ENCODE peak calls at places on chromosomes 2 and 18, in four cellular contexts. One of them, this sample, is unnamed.

GRCh38 chr2:119248311-119248710 is 24.7 kb downstream of the STEAP3 start:
- DNase-seq in neuronal stem cell: no peak
- DNase-seq in IMR-90: peak; percentile 88
- DNase-seq in body of pancreas: no peak
- DNase-seq in this sample: no peak

GRCh38 chr2:214192711-214193110 is 218.1 kb upstream of the VWC2L start:
- DNase-seq in neuronal stem cell: no peak
- DNase-seq in IMR-90: peak; percentile 4
- DNase-seq in body of pancreas: no peak
- DNase-seq in this sample: no peak

GRCh38 chr18:13272411-13272810 is 53.9 kb downstream of the LDLRAD4 start:
- DNase-seq in neuronal stem cell: no peak
- DNase-seq in IMR-90: no peak
- DNase-seq in body of pancreas: no peak
- DNase-seq in this sample: no peak

GRCh38 chr2:149715005-149715592 is 127.5 kb upstream of the MMADHC start:
- DNase-seq in neuronal stem cell: peak; percentile 6
- DNase-seq in IMR-90: peak; percentile 55
- DNase-seq in body of pancreas: peak; percentile 19
- DNase-seq in this sample: no peak

GRCh38 chr2:228917195-228917594 is 353.9 kb downstream of the PID1 start:
- DNase-seq in neuronal stem cell: no peak
- DNase-seq in IMR-90: peak; percentile 41
- DNase-seq in body of pancreas: no peak
- DNase-seq in this sample: no peak

GRCh38 chr2:76180676-76181075 is 470.0 kb upstream of the GCFC2 start:
- DNase-seq in neuronal stem cell: no peak
- DNase-seq in IMR-90: no peak
- DNase-seq in body of pancreas: no peak
- DNase-seq in this sample: no peak

GRCh38 chr2:43078781-43079755 is 147.3 kb downstream of the ZFP36L2 start:
- DNase-seq in neuronal stem cell: no peak
- DNase-seq in IMR-90: peak; percentile 41
- DNase-seq in body of pancreas: no peak
- DNase-seq in this sample: no peak

GRCh38 chr2:101328474-101329007 is 20.0 kb upstream of the RNF149 start:
- DNase-seq in neuronal stem cell: no peak
- DNase-seq in IMR-90: peak; percentile 87
- DNase-seq in body of pancreas: no peak
- DNase-seq in this sample: no peak

GRCh38 chr2:106284255-106284654 is 90.2 kb upstream of the UXS1 start:
- DNase-seq in neuronal stem cell: no peak
- DNase-seq in IMR-90: no peak
- DNase-seq in body of pancreas: no peak
- DNase-seq in this sample: no peak

GRCh38 chr2:199739413-199740110 is 111.4 kb downstream of the FTCDNL1 start:
- DNase-seq in neuronal stem cell: peak; percentile 68
- DNase-seq in IMR-90: peak; percentile 52
- DNase-seq in body of pancreas: peak; percentile 76
- DNase-seq in this sample: peak; percentile 77

GRCh38 chr18:78685980-78686530 is 293.6 kb upstream of the SALL3 start:
- DNase-seq in neuronal stem cell: no peak
- DNase-seq in IMR-90: no peak
- DNase-seq in body of pancreas: no peak
- DNase-seq in this sample: no peak

GRCh38 chr18:35852786-35853185 is 119.7 kb upstream of the RMP24 start:
- DNase-seq in neuronal stem cell: no peak
- DNase-seq in IMR-90: no peak
- DNase-seq in body of pancreas: no peak
- DNase-seq in this sample: no peak

GRCh38 chr18:25229080-25229479 is 122.9 kb downstream of the ZNF521 start:
- DNase-seq in neuronal stem cell: no peak
- DNase-seq in IMR-90: peak; percentile 81
- DNase-seq in body of pancreas: no peak
- DNase-seq in this sample: no peak

GRCh38 chr2:157838442-157839161 is 37.5 kb downstream of the ACVR1 start:
- DNase-seq in neuronal stem cell: peak; percentile 29
- DNase-seq in IMR-90: peak; percentile 90
- DNase-seq in body of pancreas: peak; percentile 73
- DNase-seq in this sample: peak; percentile 38

GRCh38 chr2:221289389-221289788 is 282.7 kb downstream of the EPHA4 start:
- DNase-seq in neuronal stem cell: no peak
- DNase-seq in IMR-90: peak; percentile 40
- DNase-seq in body of pancreas: no peak
- DNase-seq in this sample: no peak

GRCh38 chr2:201642086-201642578 is 1.2 kb downstream of the TMEM237 start:
- DNase-seq in neuronal stem cell: no peak
- DNase-seq in IMR-90: no peak
- DNase-seq in body of pancreas: no peak
- DNase-seq in this sample: no peak

GRCh38 chr2:128172191-128172590 is 81.2 kb downstream of the UGGT1 start:
- DNase-seq in neuronal stem cell: no peak
- DNase-seq in IMR-90: peak; percentile 32
- DNase-seq in body of pancreas: no peak
- DNase-seq in this sample: no peak

GRCh38 chr2:44061876-44062275 is 66.1 kb upstream of the LRPPRC start:
- DNase-seq in neuronal stem cell: no peak
- DNase-seq in IMR-90: no peak
- DNase-seq in body of pancreas: no peak
- DNase-seq in this sample: no peak

GRCh38 chr18:12159446-12159845 is 65.8 kb downstream of the ANKRD62 start:
- DNase-seq in neuronal stem cell: no peak
- DNase-seq in IMR-90: peak; percentile 7
- DNase-seq in body of pancreas: no peak
- DNase-seq in this sample: no peak

GRCh38 chr2:44999540-44999939 is 9.7 kb downstream of the SIX2 start:
- DNase-seq in neuronal stem cell: no peak
- DNase-seq in IMR-90: no peak
- DNase-seq in body of pancreas: no peak
- DNase-seq in this sample: no peak

GRCh38 chr2:175062787-175063585 is 57.8 kb upstream of the CHN1 start:
- DNase-seq in neuronal stem cell: no peak
- DNase-seq in IMR-90: no peak
- DNase-seq in body of pancreas: no peak
- DNase-seq in this sample: no peak

GRCh38 chr2:235749121-235749780 is 255.4 kb downstream of the AGAP1 start:
- DNase-seq in neuronal stem cell: no peak
- DNase-seq in IMR-90: peak; percentile 66
- DNase-seq in body of pancreas: no peak
- DNase-seq in this sample: no peak

GRCh38 chr2:1226766-1227165 is 186.5 kb upstream of the TPO start:
- DNase-seq in neuronal stem cell: no peak
- DNase-seq in IMR-90: no peak
- DNase-seq in body of pancreas: peak; percentile 34
- DNase-seq in this sample: no peak

GRCh38 chr2:219002395-219003266 is 9.4 kb upstream of the CRYBA2 start:
- DNase-seq in neuronal stem cell: peak; percentile 59
- DNase-seq in IMR-90: no peak
- DNase-seq in body of pancreas: peak; percentile 94
- DNase-seq in this sample: peak; percentile 92

GRCh38 chr2:6865346-6866238 is at the start of gene CMPK2:
- DNase-seq in neuronal stem cell: peak; percentile 30
- DNase-seq in IMR-90: peak; percentile 9
- DNase-seq in body of pancreas: peak; percentile 79
- DNase-seq in this sample: peak; percentile 82

GRCh38 chr2:50840346-50841124 is 191.4 kb downstream of the NRXN1 start:
- DNase-seq in neuronal stem cell: no peak
- DNase-seq in IMR-90: no peak
- DNase-seq in body of pancreas: no peak
- DNase-seq in this sample: no peak

GRCh38 chr2:223834431-223834830 is 3.0 kb downstream of the AP1S3 start:
- DNase-seq in neuronal stem cell: no peak
- DNase-seq in IMR-90: no peak
- DNase-seq in body of pancreas: no peak
- DNase-seq in this sample: no peak

GRCh38 chr2:223841436-223842180 is 4.2 kb upstream of the AP1S3 start:
- DNase-seq in neuronal stem cell: no peak
- DNase-seq in IMR-90: no peak
- DNase-seq in body of pancreas: no peak
- DNase-seq in this sample: peak; percentile 63

GRCh38 chr2:223835701-223836532 is 1.5 kb downstream of the AP1S3 start:
- DNase-seq in neuronal stem cell: no peak
- DNase-seq in IMR-90: no peak
- DNase-seq in body of pancreas: no peak
- DNase-seq in this sample: peak; percentile 54

DNA sequence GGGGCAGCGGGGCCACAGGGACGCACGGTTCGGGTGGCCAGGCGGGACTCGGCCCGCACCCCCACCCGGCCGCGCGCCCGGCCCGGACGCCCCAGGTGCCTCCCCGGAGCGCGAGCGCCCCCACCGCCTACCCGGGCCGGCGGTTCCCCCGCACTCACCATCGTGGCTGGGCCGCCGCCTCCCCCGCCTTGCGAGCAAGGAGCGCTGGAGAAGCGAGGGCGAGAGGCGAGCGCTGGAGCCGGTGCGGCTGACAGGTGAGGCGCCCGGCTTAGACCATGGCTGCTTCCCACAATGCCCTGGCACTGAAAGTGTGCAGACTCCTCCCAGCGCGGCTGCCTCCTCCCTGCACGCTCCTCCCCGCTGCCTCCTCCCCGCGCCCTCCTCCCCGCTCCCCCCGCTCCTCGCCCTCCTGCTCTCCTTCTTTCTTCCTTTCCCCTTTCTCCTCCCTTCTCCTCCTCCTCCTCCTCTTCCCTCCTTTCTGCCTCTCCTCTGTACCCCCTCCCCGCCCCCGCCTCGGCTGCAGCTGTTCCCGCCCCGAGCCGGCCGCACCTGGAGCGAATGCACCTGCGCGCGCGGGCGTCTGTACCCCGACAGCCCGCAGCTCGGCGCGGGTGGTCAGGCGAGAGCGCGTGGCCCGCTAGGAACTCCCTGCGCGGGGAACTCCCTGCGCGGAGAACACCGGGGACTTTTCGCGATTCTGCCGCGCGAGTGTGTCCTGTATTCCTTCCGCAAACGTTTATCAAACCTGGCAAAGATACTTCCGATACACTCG is at the start of gene AP1S3:
- DNase-seq in neuronal stem cell: peak; percentile 43
- DNase-seq in IMR-90: peak; percentile 38
- DNase-seq in body of pancreas: peak; percentile 92
- DNase-seq in this sample: peak; percentile 91
- H3K4me3 ChIP-seq in neuronal stem cell: peak within 1 kb of the TSS; percentile 97
- H3K4me3 ChIP-seq in IMR-90: peak within 1 kb of the TSS; percentile 75
- H3K4me3 ChIP-seq in body of pancreas: peak within 1 kb of the TSS; percentile 58
- H3K4me3 ChIP-seq in this sample: peak within 1 kb of the TSS; percentile 42

GRCh38 chr2:239238381-239238780 is 162.4 kb downstream of the HDAC4 start:
- DNase-seq in neuronal stem cell: no peak
- DNase-seq in IMR-90: no peak
- DNase-seq in body of pancreas: no peak
- DNase-seq in this sample: no peak
- H3K4me1 ChIP-seq in neuronal stem cell: peaks cover 7% of the 10 kb centered on the region
- H3K4me1 ChIP-seq in IMR-90: peaks cover 13% of the 10 kb centered on the region
- H3K4me1 ChIP-seq in body of pancreas: peaks cover 5% of the 10 kb centered on the region
- H3K4me1 ChIP-seq in this sample: no peaks in the 10 kb centered on the region

GRCh38 chr2:9403924-9404323 is 19.4 kb downstream of the ITGB1BP1 start:
- DNase-seq in neuronal stem cell: no peak
- DNase-seq in IMR-90: peak; percentile 83
- DNase-seq in body of pancreas: no peak
- DNase-seq in this sample: no peak

GRCh38 chr2:9400268-9401058 is 22.9 kb downstream of the ITGB1BP1 start:
- DNase-seq in neuronal stem cell: no peak
- DNase-seq in IMR-90: no peak
- DNase-seq in body of pancreas: no peak
- DNase-seq in this sample: no peak

GRCh38 chr2:9397201-9397600 is 26.1 kb downstream of the ITGB1BP1 start:
- DNase-seq in neuronal stem cell: no peak
- DNase-seq in IMR-90: no peak
- DNase-seq in body of pancreas: no peak
- DNase-seq in this sample: no peak

GRCh38 chr2:9398881-9399805 is 24.2 kb downstream of the ITGB1BP1 start:
- DNase-seq in neuronal stem cell: no peak
- DNase-seq in IMR-90: no peak
- DNase-seq in body of pancreas: no peak
- DNase-seq in this sample: no peak

GRCh38 chr2:9401059-9401547 is 22.2 kb downstream of the ITGB1BP1 start:
- DNase-seq in neuronal stem cell: no peak
- DNase-seq in IMR-90: no peak
- DNase-seq in body of pancreas: no peak
- DNase-seq in this sample: no peak
- H3K4me3 ChIP-seq in neuronal stem cell: no peak overlapping the region
- H3K4me3 ChIP-seq in IMR-90: no peak overlapping the region
- H3K4me3 ChIP-seq in body of pancreas: no peak overlapping the region
- H3K4me3 ChIP-seq in this sample: no peak overlapping the region

DNA sequence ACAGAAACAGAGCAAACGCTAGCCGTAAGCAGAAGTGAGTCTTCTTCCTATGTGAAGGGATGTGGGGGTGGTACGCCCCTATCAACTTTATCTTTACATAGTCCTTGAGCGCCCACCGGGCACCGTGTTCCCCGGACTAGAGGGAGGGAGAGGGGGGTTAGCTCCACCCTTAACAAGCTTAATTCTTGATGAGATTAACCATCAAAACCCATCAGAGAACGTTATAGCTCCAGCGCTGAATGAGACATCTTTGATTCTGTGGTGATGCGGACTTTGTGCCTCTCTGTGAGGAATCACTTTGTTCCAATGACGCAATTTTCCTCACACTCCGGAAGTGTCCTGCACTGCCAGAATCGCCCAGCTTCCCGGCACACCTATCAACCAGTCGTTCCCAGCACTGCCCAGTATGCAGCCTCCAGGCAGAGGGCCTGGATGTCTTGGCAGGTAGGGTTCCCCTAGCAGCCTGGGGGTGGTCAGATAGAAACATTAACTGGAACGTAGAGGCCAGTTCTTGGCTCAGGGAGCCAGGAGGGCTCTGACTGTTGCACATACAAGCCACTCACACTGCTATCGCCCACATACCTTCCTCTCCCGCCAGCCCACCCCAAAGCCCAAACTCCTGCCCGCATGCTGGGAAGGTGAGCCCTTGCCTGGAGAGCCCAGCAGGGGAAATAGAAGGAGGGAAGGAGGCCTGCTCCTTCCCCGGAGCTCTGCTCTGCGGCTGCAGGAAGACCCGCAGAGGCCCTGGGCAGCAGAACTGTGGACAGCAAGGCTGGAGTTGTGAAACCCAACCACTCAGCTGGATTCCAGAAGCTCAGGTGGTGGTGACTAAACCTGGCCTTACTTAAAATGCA is 1.9 kb upstream of the ODC1 start:
- DNase-seq in neuronal stem cell: no peak
- DNase-seq in IMR-90: no peak
- DNase-seq in body of pancreas: no peak
- DNase-seq in this sample: peak; percentile 83
- H3K4me1 ChIP-seq in neuronal stem cell: peaks cover 4% of the 10 kb centered on the region
- H3K4me1 ChIP-seq in IMR-90: peaks cover 10% of the 10 kb centered on the region
- H3K4me1 ChIP-seq in body of pancreas: peaks cover 54% of the 10 kb centered on the region
- H3K4me1 ChIP-seq in this sample: peaks cover 20% of the 10 kb centered on the region

This sample was measured in mucosa of descending colon.